ENCODE peak calls at places on chromosome 4, in five cellular contexts. F is fibroblast of lung, L is Karpas-422, Q is neuronal stem cell, E is astrocyte. R is an unnamed sample.

GRCh38 chr4:30868257-30868656 is 148.1 kb downstream of the PCDH7 start:
- DNase-seq in F (no peak), L (no peak), Q (no peak), E (no peak), R (no peak)

GRCh38 chr4:785332-786073 is 40.4 kb downstream of the CPLX1 start:
- DNase-seq in F (no peak), L (no peak), Q (no peak), E (no peak), R (peak; percentile 90)

GRCh38 chr4:105474110-105474518 is 252 bp upstream of the PPA2 start:
- DNase-seq in F (peak; percentile 80), L (no peak), Q (no peak), E (no peak), R (peak; percentile 92)

GRCh38 chr4:183505556-183506388 is 914 bp downstream of the ING2 start:
- DNase-seq in F (peak; percentile 88), L (peak; percentile 81), Q (peak; percentile 81), E (peak; percentile 81), R (peak; percentile 96)

GRCh38 chr4:17347445-17347844 is 164.4 kb downstream of the QDPR start:
- DNase-seq in F (peak; percentile 30), L (peak; percentile 78), Q (no peak), E (no peak), R (peak; percentile 81)

GRCh38 chr4:168634276-168634802 is 137.5 kb downstream of the PALLD start:
- DNase-seq in F (peak; percentile 99), L (no peak), Q (peak; percentile 20), E (peak; percentile 99), R (no peak)

GRCh38 chr4:88738146-88738545 is 40.5 kb upstream of the NAP1L5 start:
- DNase-seq in F (no peak), L (no peak), Q (no peak), E (no peak), R (no peak)

GRCh38 chr4:88017516-88018302 is 10.3 kb downstream of the PKD2 start:
- DNase-seq in F (peak; percentile 98), L (no peak), Q (no peak), E (peak; percentile 98), R (no peak)

GRCh38 chr4:128877934-128878333 is 68.4 kb downstream of the JADE1 start:
- DNase-seq in F (no peak), L (no peak), Q (no peak), E (no peak), R (no peak)

GRCh38 chr4:612052-612748 is 13.2 kb upstream of the PDE6B start:
- DNase-seq in F (no peak), L (no peak), Q (no peak), E (no peak), R (no peak)

GRCh38 chr4:140071806-140072205 is 82.2 kb downstream of the MAML3 start:
- DNase-seq in F (peak; percentile 98), L (no peak), Q (no peak), E (peak; percentile 99), R (no peak)

GRCh38 chr4:150283689-150284088 is 205.4 kb downstream of the DCLK2 start:
- DNase-seq in F (peak; percentile 98), L (no peak), Q (no peak), E (peak; percentile 98), R (no peak)

GRCh38 chr4:87092389-87093141 is 127.9 kb downstream of the KLHL8 start:
- DNase-seq in F (peak; percentile 94), L (no peak), Q (no peak), E (peak; percentile 91), R (no peak)

GRCh38 chr4:176309046-176309445 is 10.7 kb upstream of the SPCS3 start:
- DNase-seq in F (no peak), L (peak; percentile 82), Q (no peak), E (no peak), R (no peak)

GRCh38 chr4:141610365-141610764 is 26.0 kb upstream of the IL15 start:
- DNase-seq in F (no peak), L (no peak), Q (peak; percentile 11), E (no peak), R (peak; percentile 18)

GRCh38 chr4:1399508-1400190 is 6.6 kb downstream of the NKX1-1 start:
- DNase-seq in F (no peak), L (no peak), Q (no peak), E (no peak), R (no peak)

GRCh38 chr4:76754439-76754838 is 143.5 kb downstream of the SOWAHB start:
- DNase-seq in F (no peak), L (no peak), Q (no peak), E (no peak), R (no peak)

GRCh38 chr4:76753814-76754213 is 144.1 kb downstream of the SOWAHB start:
- DNase-seq in F (peak; percentile 97), L (no peak), Q (no peak), E (peak; percentile 95), R (no peak)

GRCh38 chr4:76751612-76752343 is 146.2 kb downstream of the SOWAHB start:
- DNase-seq in F (no peak), L (no peak), Q (no peak), E (no peak), R (no peak)

GRCh38 chr4:76750716-76751115 is 147.2 kb downstream of the SOWAHB start:
- DNase-seq in F (peak; percentile 37), L (no peak), Q (no peak), E (no peak), R (no peak)

DNA sequence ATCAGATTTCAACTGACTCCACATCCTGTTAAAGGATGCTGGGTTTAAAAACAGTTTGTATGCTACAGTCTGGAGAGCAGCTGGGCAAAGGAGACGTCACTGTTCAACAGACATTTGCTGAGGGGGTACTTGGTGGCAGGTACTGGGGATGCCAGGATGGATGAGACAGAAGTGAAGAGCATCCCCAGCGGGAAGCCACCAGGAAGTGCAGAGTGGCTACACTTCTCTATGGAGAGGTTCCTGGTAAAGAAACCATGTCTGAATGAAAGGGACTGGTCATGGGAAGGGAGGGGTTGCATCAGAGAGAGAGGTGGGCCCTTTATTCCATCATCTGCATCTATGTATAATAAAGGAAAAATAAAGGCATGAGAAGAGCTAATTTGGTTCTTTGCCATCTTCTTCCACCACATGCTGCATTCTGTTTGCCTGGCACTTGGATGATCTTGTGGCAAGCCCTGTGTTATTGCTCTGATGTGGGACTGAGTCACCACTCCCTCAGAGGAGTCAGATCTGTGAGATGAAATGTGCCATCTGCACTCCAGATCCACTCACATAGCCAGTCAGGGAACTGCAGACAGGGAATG is 144.9 kb downstream of the SOWAHB start:
- DNase-seq in F (peak; percentile 99), L (no peak), Q (no peak), E (peak; percentile 99), R (no peak)
- H3K4me3 ChIP-seq in F (no peak overlapping the region), L (no peak overlapping the region), Q (no peak overlapping the region), E (peak overlapping the region; percentile 47), R (no peak overlapping the region)

DNA sequence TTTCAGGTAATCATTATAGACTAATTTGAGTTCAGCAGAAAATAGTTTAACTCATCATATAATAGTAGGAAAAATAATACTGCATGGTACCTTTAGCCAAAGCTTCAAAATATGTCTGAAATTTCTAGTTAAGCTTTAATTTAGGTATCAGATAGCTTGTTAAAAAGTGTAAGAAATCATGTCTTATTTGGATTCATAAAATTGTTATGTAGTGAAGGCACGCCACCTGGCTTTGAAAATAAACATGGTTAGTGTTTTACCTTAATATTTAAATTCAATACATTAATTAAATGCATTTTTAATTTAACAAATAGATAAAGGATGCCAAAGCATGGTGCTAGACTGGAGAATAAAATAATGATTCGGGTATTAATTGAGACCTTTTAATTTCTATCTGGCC is 211.4 kb downstream of the FSTL5 start:
- DNase-seq in F (no peak), L (no peak), Q (no peak), E (no peak), R (no peak)
- H2AFZ ChIP-seq in F (no peak overlapping the region), L (no peak overlapping the region), Q (no peak overlapping the region), E (no peak overlapping the region), R (no peak overlapping the region)

GRCh38 chr4:13601060-13601459 is 26.5 kb downstream of the BOD1L1 start:
- DNase-seq in F (no peak), L (peak; percentile 50), Q (no peak), E (no peak), R (no peak)

GRCh38 chr4:13601848-13602247 is 25.7 kb downstream of the BOD1L1 start:
- DNase-seq in F (no peak), L (no peak), Q (no peak), E (no peak), R (no peak)

GRCh38 chr4:13605330-13605729 is 22.2 kb downstream of the BOD1L1 start:
- DNase-seq in F (peak; percentile 22), L (no peak), Q (no peak), E (no peak), R (no peak)
- H3K36me3 ChIP-seq in F (peaks cover 9% of the 10 kb centered on the region), L (peaks cover 62% of the 10 kb centered on the region), Q (peaks cover 26% of the 10 kb centered on the region), E (peaks cover 64% of the 10 kb centered on the region), R (peaks cover 28% of the 10 kb centered on the region)

GRCh38 chr4:61200991-61201526 is 933 bp downstream of the ADGRL3 start:
- DNase-seq in F (peak; percentile 40), L (no peak), Q (peak; percentile 33), E (peak; percentile 22), R (peak; percentile 74)
- H3K4me3 ChIP-seq in F (no peak overlapping the region), L (no peak overlapping the region), Q (peak overlapping the region; percentile 95), E (peak overlapping the region; percentile 83), R (peak overlapping the region; percentile 82)

DNA sequence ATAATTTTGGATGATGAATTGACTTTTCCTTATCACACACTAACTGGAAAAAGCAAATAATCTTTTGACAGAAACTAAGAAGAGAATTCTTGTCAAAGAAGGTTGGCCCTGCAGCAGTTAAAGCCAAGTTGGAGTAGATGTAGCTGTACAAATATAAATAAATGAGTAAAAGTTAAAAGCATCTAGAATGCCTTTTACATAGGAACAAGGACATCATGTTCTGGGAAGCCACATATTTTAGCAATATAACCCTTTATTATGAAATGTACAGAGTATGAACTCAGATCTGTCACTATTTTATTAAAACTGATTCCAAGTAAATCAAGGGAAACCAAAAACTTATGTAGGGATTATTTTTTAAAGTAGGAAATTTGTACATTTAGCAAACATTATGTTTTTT is 269.4 kb upstream of the FAT4 start:
- DNase-seq in F (no peak), L (no peak), Q (no peak), E (peak; percentile 20), R (no peak)
- H2AFZ ChIP-seq in F (no peak overlapping the region), L (no peak overlapping the region), Q (no peak overlapping the region), E (no peak overlapping the region), R (no peak overlapping the region)

GRCh38 chr4:26999689-27000088 is 139.0 kb downstream of the STIM2 start:
- DNase-seq in F (no peak), L (no peak), Q (no peak), E (no peak), R (no peak)
- H3K36me3 ChIP-seq in F (no peaks in the 10 kb centered on the region), L (peaks cover 38% of the 10 kb centered on the region), Q (no peaks in the 10 kb centered on the region), E (no peaks in the 10 kb centered on the region), R (no peaks in the 10 kb centered on the region)

DNA sequence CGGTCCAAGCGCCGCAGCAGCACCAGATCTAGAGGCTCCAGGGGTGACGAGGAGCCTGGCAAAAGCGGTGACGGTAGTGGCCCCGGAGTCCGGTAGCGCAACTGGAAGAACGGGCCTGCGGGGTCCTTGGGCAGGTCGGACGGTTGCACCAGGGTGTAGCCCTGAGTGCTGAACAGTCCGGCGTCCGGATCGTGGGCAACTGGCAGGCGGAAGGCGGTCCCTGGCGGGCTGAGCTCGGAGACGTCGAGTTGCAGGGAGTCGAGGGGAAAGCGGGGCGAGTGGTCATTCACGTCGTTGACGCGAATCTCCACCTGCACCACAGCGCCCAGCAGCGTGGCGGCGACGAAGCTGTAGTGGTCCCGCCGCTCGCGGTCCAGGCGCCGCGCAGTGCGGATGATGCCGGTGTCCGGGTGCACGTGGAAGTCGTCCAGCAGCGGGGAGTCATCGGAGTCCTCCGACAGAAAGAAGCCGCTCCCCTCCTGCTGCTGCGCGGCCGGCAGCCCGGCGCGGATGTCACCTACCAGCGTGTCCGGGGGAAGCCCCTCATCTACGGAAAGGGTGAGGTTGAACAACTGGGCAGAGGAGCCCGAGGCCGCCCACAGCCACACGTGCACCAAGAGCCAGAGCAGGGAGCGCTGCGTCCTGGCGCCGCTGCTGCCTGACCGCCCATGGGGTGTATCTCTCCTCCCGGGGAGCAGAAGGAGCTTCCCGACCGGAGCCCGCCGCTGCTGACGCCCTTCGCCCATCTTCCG is 834 bp downstream of the DCHS2 start:
- DNase-seq in F (no peak), L (no peak), Q (no peak), E (no peak), R (peak; percentile 57)
- H3K4me3 ChIP-seq in F (no peak overlapping the region), L (no peak overlapping the region), Q (peak overlapping the region; percentile 37), E (peak overlapping the region; percentile 33), R (peak overlapping the region; percentile 79)

GRCh38 chr4:6696611-6697010 is 2.9 kb downstream of the S100P start:
- DNase-seq in F (no peak), L (no peak), Q (no peak), E (no peak), R (no peak)
- H2AFZ ChIP-seq in F (no peak overlapping the region), L (no peak overlapping the region), Q (no peak overlapping the region), E (no peak overlapping the region), R (no peak overlapping the region)

R was measured in GM23338.